ENCODE peak calls at places on chromosomes 6 and 20, in four cellular contexts. J is neural progenitor cell, K is amniotic stem cell, I is upper lobe of right lung. D is an unnamed sample.

GRCh38 chr20:62370115-62370806 is 3.1 kb upstream of the LAMA5 start:
- DNase-seq in J (no peak), K (no peak), I (no peak), D (peak; percentile 99)

GRCh38 chr6:30091577-30092381 is 16.2 kb upstream of the RNF39 start:
- DNase-seq in J (no peak), K (no peak), I (peak; percentile 83), D (no peak)

GRCh38 chr20:18019068-18019467 is 38.6 kb downstream of the OVOL2 start:
- DNase-seq in J (peak; percentile 56), K (no peak), I (no peak), D (no peak)

GRCh38 chr6:44256291-44257006 is 879 bp downstream of the SLC35B2 start:
- DNase-seq in J (no peak), K (no peak), I (no peak), D (no peak)

GRCh38 chr6:39892490-39893129 is 41.7 kb downstream of the MOCS1 start:
- DNase-seq in J (peak; percentile 72), K (peak; percentile 13), I (peak; percentile 80), D (no peak)

GRCh38 chr6:12288211-12288618 is 1.9 kb upstream of the EDN1 start:
- DNase-seq in J (no peak), K (no peak), I (peak; percentile 71), D (no peak)

GRCh38 chr20:34709836-34710567 is 5.9 kb downstream of the TP53INP2 start:
- DNase-seq in J (peak; percentile 90), K (peak; percentile 16), I (peak; percentile 92), D (peak; percentile 92)

GRCh38 chr6:150732765-150733539 is 132.6 kb upstream of the MTHFD1L start:
- DNase-seq in J (no peak), K (no peak), I (no peak), D (no peak)

GRCh38 chr20:63086421-63087235 is 79.9 kb upstream of the BHLHE23 start:
- DNase-seq in J (no peak), K (no peak), I (peak; percentile 55), D (peak; percentile 80)

GRCh38 chr6:72140795-72141194 is 254.4 kb downstream of the RIMS1 start:
- DNase-seq in J (no peak), K (no peak), I (no peak), D (no peak)

GRCh38 chr6:23003671-23004598 is 434.6 kb downstream of the HDGFL1 start:
- DNase-seq in J (no peak), K (peak; percentile 55), I (no peak), D (no peak)

GRCh38 chr6:44598679-44599078 is 211.2 kb downstream of the CDC5L start:
- DNase-seq in J (no peak), K (no peak), I (no peak), D (no peak)

GRCh38 chr6:90222724-90223198 is 73.9 kb downstream of the BACH2 start:
- DNase-seq in J (no peak), K (no peak), I (no peak), D (no peak)

GRCh38 chr20:31274441-31274840 is 17.0 kb downstream of the DEFB115 start:
- DNase-seq in J (no peak), K (no peak), I (no peak), D (no peak)

GRCh38 chr20:44776977-44777376 is 31.3 kb downstream of the KCNK15 start:
- DNase-seq in J (peak; percentile 82), K (no peak), I (no peak), D (no peak)

GRCh38 chr6:10082385-10082784 is 332.5 kb downstream of the TFAP2A start:
- DNase-seq in J (no peak), K (no peak), I (no peak), D (no peak)

GRCh38 chr6:150373260-150373701 is 4.5 kb downstream of the IYD start:
- DNase-seq in J (no peak), K (no peak), I (no peak), D (no peak)

GRCh38 chr6:35495258-35496035 is 1.4 kb downstream of the TEAD3 start:
- DNase-seq in J (no peak), K (no peak), I (no peak), D (no peak)

GRCh38 chr6:165571721-165572132 is 91.3 kb downstream of the PDE10A start:
- DNase-seq in J (no peak), K (no peak), I (no peak), D (no peak)

GRCh38 chr20:4787069-4787468 is 65.4 kb downstream of the PRND start:
- DNase-seq in J (no peak), K (no peak), I (no peak), D (no peak)

GRCh38 chr20:51800132-51800721 is 2.1 kb downstream of the SALL4 start:
- DNase-seq in J (peak; percentile 93), K (no peak), I (peak; percentile 83), D (peak; percentile 92)

GRCh38 chr6:753486-753885 is 60.5 kb upstream of the EXOC2 start:
- DNase-seq in J (no peak), K (no peak), I (no peak), D (no peak)

GRCh38 chr6:167647333-167647732 is 179.4 kb upstream of the AFDN start:
- DNase-seq in J (no peak), K (no peak), I (no peak), D (no peak)

GRCh38 chr20:43571310-43571709 is 12.5 kb downstream of the SGK2 start:
- DNase-seq in J (no peak), K (no peak), I (no peak), D (no peak)

GRCh38 chr6:854405-855073 is 161.6 kb upstream of the EXOC2 start:
- DNase-seq in J (no peak), K (peak; percentile 29), I (no peak), D (no peak)

GRCh38 chr6:33875696-33876095 is 71.9 kb upstream of the MLN start:
- DNase-seq in J (no peak), K (no peak), I (no peak), D (no peak)

GRCh38 chr6:89842228-89842627 is 12.5 kb downstream of the CASP8AP2 start:
- DNase-seq in J (no peak), K (no peak), I (no peak), D (no peak)

GRCh38 chr6:43986177-43986825 is 141.0 kb downstream of the MRPL14 start:
- DNase-seq in J (no peak), K (no peak), I (peak; percentile 40), D (no peak)

D was measured in RWPE2.